ENCODE peak calls at places on chromosomes 11 and 22, in five cellular contexts. T, B, X, R and G are unnamed samples.

GRCh38 chr11:96037267-96037990 is 113.5 kb upstream of the MTMR2 start:
- DNase-seq in B (no peak), X (peak), R (no peak), T (no peak), G (no peak)

GRCh38 chr11:82003671-82004148 is 730.0 kb downstream of the FAM181B start:
- DNase-seq in R (no peak), X (no peak), T (no peak), B (no peak), G (peak)

GRCh38 chr11:62593434-62594044 is 2.2 kb upstream of the TUT1 start:
- DNase-seq in R (peak), B (peak), X (peak), T (no peak), G (peak)

GRCh38 chr22:44026630-44027511 is 2.8 kb downstream of the PARVB start:
- DNase-seq in B (peak), R (peak), T (no peak), X (peak), G (peak)

GRCh38 chr11:114291847-114292680 is 4.1 kb upstream of the NNMT start:
- DNase-seq in B (no peak), X (peak), R (peak), T (no peak), G (peak)

GRCh38 chr11:120180571-120181445 is 30.0 kb upstream of the OAF start:
- DNase-seq in T (no peak), R (no peak), X (peak), B (peak), G (peak)

GRCh38 chr11:85685820-85686459 is at the start of gene CCDC89:
- DNase-seq in R (no peak), B (peak), T (no peak), X (peak), G (peak)

GRCh38 chr22:31185056-31185455 is 25.1 kb downstream of the RNF185 start:
- DNase-seq in T (no peak), X (no peak), R (peak), B (no peak), G (no peak)